ENCODE peak calls at places on chromosomes 5 and 9, in four cellular contexts. M is iPS-NIHi11; H is IMR-90; C is CD4-positive, alpha-beta T cell. A is an unnamed sample.

GRCh38 chr5:2695200-2695891 is 56.1 kb downstream of the IRX2 start:
- DNase-seq in M (no peak), H (no peak), C (no peak), A (no peak)

GRCh38 chr5:166369326-166369725 is 1922.1 kb upstream of the WWC1 start:
- DNase-seq in M (no peak), H (no peak), C (no peak), A (no peak)

GRCh38 chr5:42808888-42809611 is 2.6 kb downstream of the SELENOP start:
- DNase-seq in M (no peak), H (no peak), C (no peak), A (no peak)

GRCh38 chr5:140169410-140169809 is 5.6 kb upstream of the CYSTM1 start:
- DNase-seq in M (no peak), H (no peak), C (no peak), A (peak; percentile 24)

GRCh38 chr5:168365581-168366081 is 74.2 kb downstream of the WWC1 start:
- DNase-seq in M (peak; percentile 58), H (peak; percentile 58), C (no peak), A (no peak)

GRCh38 chr5:134099939-134100282 is 14.6 kb upstream of the TCF7 start:
- DNase-seq in M (peak; percentile 42), H (no peak), C (no peak), A (no peak)

GRCh38 chr9:131585375-131585774 is 40.1 kb downstream of the PRRT1B start:
- DNase-seq in M (no peak), H (peak; percentile 7), C (peak; percentile 39), A (peak; percentile 46)

GRCh38 chr5:207599-207998 is 10.4 kb downstream of the CCDC127 start:
- DNase-seq in M (peak; percentile 14), H (peak; percentile 33), C (no peak), A (peak; percentile 54)

GRCh38 chr5:82074968-82075367 is 103.1 kb downstream of the ATG10 start:
- DNase-seq in M (no peak), H (no peak), C (no peak), A (no peak)

GRCh38 chr5:1782385-1783213 is 17.0 kb downstream of the MRPL36 start:
- DNase-seq in M (no peak), H (no peak), C (no peak), A (no peak)

GRCh38 chr9:2023532-2023931 is 8.4 kb downstream of the SMARCA2 start:
- DNase-seq in M (no peak), H (no peak), C (no peak), A (no peak)

GRCh38 chr5:142012792-142013388 is at the start of gene GNPDA1:
- DNase-seq in M (peak; percentile 90), H (peak; percentile 72), C (peak; percentile 24), A (peak; percentile 88)

GRCh38 chr5:103090791-103091190 is 29.1 kb downstream of the GIN1 start:
- DNase-seq in M (no peak), H (no peak), C (no peak), A (no peak)

GRCh38 chr9:132587484-132587858 is 5.1 kb downstream of the BARHL1 start:
- DNase-seq in M (no peak), H (no peak), C (no peak), A (no peak)

GRCh38 chr5:1931590-1932138 is 48.9 kb upstream of the IRX4 start:
- DNase-seq in M (peak; percentile 75), H (no peak), C (no peak), A (no peak)

GRCh38 chr5:1204693-1205242 is 3.4 kb downstream of the SLC6A19 start:
- DNase-seq in M (no peak), H (peak; percentile 38), C (no peak), A (peak; percentile 31)

A was measured in ELR.